ENCODE peak calls at places on chromosomes 3 and 15, in seven cellular contexts. One of them, this sample, is unnamed.

GRCh38 chr3:14602804-14603644 is 48.5 kb upstream of the CCDC174 start:
- DNase-seq in MM.1S: no peak
- DNase-seq in hepatocyte: peak
- DNase-seq in AG04449: no peak
- DNase-seq in epithelial cell of esophagus: no peak
- DNase-seq in adrenal gland: no peak
- DNase-seq in GM12864: no peak
- DNase-seq in this sample: no peak

GRCh38 chr3:50194128-50194902 is 2.9 kb downstream of the GNAT1 start:
- DNase-seq in epithelial cell of esophagus: peak
- DNase-seq in hepatocyte: peak
- DNase-seq in MM.1S: peak
- DNase-seq in adrenal gland: peak
- DNase-seq in AG04449: no peak
- DNase-seq in GM12864: peak
- DNase-seq in this sample: no peak

GRCh38 chr15:82571722-82572222 is 31.5 kb upstream of the RPS17 start:
- DNase-seq in GM12864: no peak
- DNase-seq in epithelial cell of esophagus: peak
- DNase-seq in MM.1S: no peak
- DNase-seq in AG04449: peak
- DNase-seq in adrenal gland: peak
- DNase-seq in hepatocyte: peak
- DNase-seq in this sample: no peak

GRCh38 chr15:41860049-41860828 is 21.6 kb downstream of the PLA2G4B start:
- DNase-seq in epithelial cell of esophagus: no peak
- DNase-seq in MM.1S: no peak
- DNase-seq in GM12864: no peak
- DNase-seq in adrenal gland: no peak
- DNase-seq in hepatocyte: no peak
- DNase-seq in AG04449: no peak
- DNase-seq in this sample: no peak

GRCh38 chr3:147620906-147621305 is 211.7 kb downstream of the ZIC1 start:
- DNase-seq in GM12864: no peak
- DNase-seq in adrenal gland: no peak
- DNase-seq in MM.1S: no peak
- DNase-seq in AG04449: no peak
- DNase-seq in epithelial cell of esophagus: no peak
- DNase-seq in hepatocyte: no peak
- DNase-seq in this sample: no peak

GRCh38 chr15:49888341-49888693 is 230.7 kb downstream of the ATP8B4 start:
- DNase-seq in epithelial cell of esophagus: no peak
- DNase-seq in adrenal gland: no peak
- DNase-seq in MM.1S: no peak
- DNase-seq in hepatocyte: no peak
- DNase-seq in GM12864: no peak
- DNase-seq in AG04449: no peak
- DNase-seq in this sample: no peak

GRCh38 chr3:150945226-150945625 is 27.3 kb downstream of the CLRN1 start:
- DNase-seq in MM.1S: no peak
- DNase-seq in GM12864: no peak
- DNase-seq in AG04449: peak
- DNase-seq in epithelial cell of esophagus: peak
- DNase-seq in adrenal gland: peak
- DNase-seq in hepatocyte: no peak
- DNase-seq in this sample: peak

GRCh38 chr15:70447927-70448698 is 315.2 kb downstream of the UACA start:
- DNase-seq in MM.1S: no peak
- DNase-seq in GM12864: no peak
- DNase-seq in AG04449: no peak
- DNase-seq in hepatocyte: no peak
- DNase-seq in epithelial cell of esophagus: no peak
- DNase-seq in adrenal gland: peak
- DNase-seq in this sample: no peak

GRCh38 chr3:10196389-10197052 is 31.8 kb downstream of the IRAK2 start:
- DNase-seq in AG04449: no peak
- DNase-seq in hepatocyte: no peak
- DNase-seq in adrenal gland: peak
- DNase-seq in epithelial cell of esophagus: peak
- DNase-seq in GM12864: no peak
- DNase-seq in MM.1S: peak
- DNase-seq in this sample: no peak

GRCh38 chr3:31106912-31107311 is 212.5 kb upstream of the GADL1 start:
- DNase-seq in MM.1S: peak
- DNase-seq in GM12864: no peak
- DNase-seq in hepatocyte: no peak
- DNase-seq in adrenal gland: no peak
- DNase-seq in AG04449: no peak
- DNase-seq in epithelial cell of esophagus: peak
- DNase-seq in this sample: no peak

GRCh38 chr15:99158626-99159412 is 53.9 kb downstream of the SYNM start:
- DNase-seq in epithelial cell of esophagus: no peak
- DNase-seq in hepatocyte: no peak
- DNase-seq in AG04449: no peak
- DNase-seq in adrenal gland: no peak
- DNase-seq in GM12864: no peak
- DNase-seq in MM.1S: no peak
- DNase-seq in this sample: peak

GRCh38 chr3:93969443-93969842 is 4.3 kb downstream of the PROS1 start:
- DNase-seq in MM.1S: no peak
- DNase-seq in GM12864: no peak
- DNase-seq in AG04449: no peak
- DNase-seq in hepatocyte: no peak
- DNase-seq in epithelial cell of esophagus: peak
- DNase-seq in adrenal gland: no peak
- DNase-seq in this sample: peak

GRCh38 chr3:25889132-25889917 is 99.4 kb downstream of the OXSM start:
- DNase-seq in adrenal gland: no peak
- DNase-seq in GM12864: no peak
- DNase-seq in AG04449: no peak
- DNase-seq in hepatocyte: no peak
- DNase-seq in epithelial cell of esophagus: no peak
- DNase-seq in MM.1S: peak
- DNase-seq in this sample: no peak

GRCh38 chr3:25885544-25885943 is 95.7 kb downstream of the OXSM start:
- DNase-seq in epithelial cell of esophagus: peak
- DNase-seq in adrenal gland: no peak
- DNase-seq in AG04449: no peak
- DNase-seq in hepatocyte: peak
- DNase-seq in GM12864: no peak
- DNase-seq in MM.1S: no peak
- DNase-seq in this sample: peak

GRCh38 chr3:25884981-25885380 is 95.1 kb downstream of the OXSM start:
- DNase-seq in epithelial cell of esophagus: no peak
- DNase-seq in adrenal gland: no peak
- DNase-seq in GM12864: no peak
- DNase-seq in hepatocyte: no peak
- DNase-seq in MM.1S: no peak
- DNase-seq in AG04449: no peak
- DNase-seq in this sample: no peak

GRCh38 chr3:25887907-25888306 is 98.0 kb downstream of the OXSM start:
- DNase-seq in GM12864: no peak
- DNase-seq in adrenal gland: no peak
- DNase-seq in AG04449: no peak
- DNase-seq in hepatocyte: no peak
- DNase-seq in epithelial cell of esophagus: no peak
- DNase-seq in MM.1S: no peak
- DNase-seq in this sample: no peak

GRCh38 chr3:25883492-25883891 is 93.6 kb downstream of the OXSM start:
- DNase-seq in epithelial cell of esophagus: no peak
- DNase-seq in AG04449: no peak
- DNase-seq in MM.1S: no peak
- DNase-seq in adrenal gland: no peak
- DNase-seq in GM12864: no peak
- DNase-seq in hepatocyte: no peak
- DNase-seq in this sample: no peak
- H3K4me3 ChIP-seq in epithelial cell of esophagus: no peak
- H3K4me3 ChIP-seq in AG04449: no peak
- H3K4me3 ChIP-seq in MM.1S: no peak
- H3K4me3 ChIP-seq in adrenal gland: no peak
- H3K4me3 ChIP-seq in GM12864: no peak
- H3K4me3 ChIP-seq in hepatocyte: no peak
- H3K4me3 ChIP-seq in this sample: no peak

DNA sequence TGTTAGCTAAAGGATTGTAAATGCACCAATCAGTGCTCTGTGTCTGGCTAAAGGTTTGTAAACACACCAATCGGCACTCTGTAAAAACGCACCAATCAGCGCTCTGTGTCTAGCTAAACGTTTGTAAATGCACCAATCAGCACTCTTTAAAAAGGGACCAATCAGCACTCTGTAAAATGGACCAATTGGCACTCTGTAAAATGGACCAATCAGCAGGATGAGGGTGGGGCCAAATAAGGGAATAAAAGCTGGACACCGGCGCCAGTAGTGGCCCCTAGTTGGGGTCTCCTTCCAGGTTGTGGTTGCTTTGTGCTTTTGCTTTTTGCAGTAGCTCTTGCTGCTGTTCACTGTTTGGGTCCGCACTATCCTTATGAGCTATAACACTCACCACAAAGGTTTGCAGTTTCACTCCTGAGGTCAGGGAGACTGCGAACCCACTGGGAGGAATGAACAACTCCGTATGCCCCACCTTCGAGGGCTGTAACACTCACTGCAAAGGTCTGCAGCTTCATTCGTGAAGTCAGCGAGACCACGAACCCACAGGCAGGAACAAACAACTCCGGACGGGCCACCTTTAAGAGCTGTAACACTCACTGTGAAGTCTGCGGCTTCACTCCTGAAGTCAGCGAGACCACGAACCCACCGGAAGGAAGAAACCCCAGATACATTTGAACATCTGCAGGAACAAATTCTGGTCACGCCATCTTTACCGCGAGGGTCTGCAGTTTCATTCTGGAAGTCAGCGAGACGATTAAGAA is 1.1 kb upstream of the SUCLG2 start:
- DNase-seq in epithelial cell of esophagus: no peak
- DNase-seq in GM12864: peak
- DNase-seq in hepatocyte: no peak
- DNase-seq in adrenal gland: peak
- DNase-seq in AG04449: no peak
- DNase-seq in MM.1S: no peak
- DNase-seq in this sample: no peak
- H3K4me3 ChIP-seq in epithelial cell of esophagus: no peak
- H3K4me3 ChIP-seq in GM12864: peak
- H3K4me3 ChIP-seq in hepatocyte: peak
- H3K4me3 ChIP-seq in adrenal gland: no peak
- H3K4me3 ChIP-seq in AG04449: no peak
- H3K4me3 ChIP-seq in MM.1S: peak
- H3K4me3 ChIP-seq in this sample: no peak

GRCh38 chr3:32216172-32216783 is 22.2 kb upstream of the CMTM8 start:
- DNase-seq in adrenal gland: no peak
- DNase-seq in epithelial cell of esophagus: no peak
- DNase-seq in GM12864: no peak
- DNase-seq in MM.1S: no peak
- DNase-seq in hepatocyte: peak
- DNase-seq in AG04449: no peak
- DNase-seq in this sample: no peak
- H3K4me3 ChIP-seq in adrenal gland: no peak
- H3K4me3 ChIP-seq in epithelial cell of esophagus: no peak
- H3K4me3 ChIP-seq in GM12864: no peak
- H3K4me3 ChIP-seq in MM.1S: no peak
- H3K4me3 ChIP-seq in hepatocyte: no peak
- H3K4me3 ChIP-seq in AG04449: no peak
- H3K4me3 ChIP-seq in this sample: no peak

DNA sequence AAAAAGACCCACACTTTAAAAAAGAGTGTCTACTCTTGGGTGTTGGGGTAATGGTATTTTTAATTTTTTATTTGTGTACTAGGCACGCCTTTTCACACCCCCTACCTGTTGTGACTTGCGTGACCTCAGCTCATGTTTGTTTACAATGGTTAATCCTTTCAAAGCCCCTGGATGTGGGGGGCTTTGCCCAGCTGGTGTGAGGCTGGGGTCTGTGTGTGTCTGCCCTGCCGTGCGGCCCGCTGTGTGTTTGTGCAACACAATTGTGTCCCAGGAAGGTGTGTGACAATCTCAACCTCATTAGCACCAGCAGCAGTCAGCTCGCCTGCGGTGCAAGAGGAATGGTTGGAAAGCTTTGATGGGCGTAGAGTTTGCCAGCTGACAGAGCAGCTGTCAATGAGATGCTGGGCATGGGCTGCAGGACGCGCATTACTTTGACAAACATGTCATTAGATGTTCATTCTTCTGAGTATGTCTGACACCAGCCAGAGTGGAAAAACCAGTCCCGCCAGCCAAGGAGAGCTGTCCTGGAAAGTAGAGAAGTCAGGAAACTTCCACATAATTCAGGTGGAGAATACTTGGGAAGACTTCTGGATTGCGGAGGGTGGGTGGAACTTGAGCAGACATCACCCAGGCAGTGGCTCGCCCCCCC is 9.6 kb downstream of the LRRK1 start:
- DNase-seq in AG04449: no peak
- DNase-seq in epithelial cell of esophagus: peak
- DNase-seq in GM12864: no peak
- DNase-seq in MM.1S: no peak
- DNase-seq in adrenal gland: no peak
- DNase-seq in hepatocyte: no peak
- DNase-seq in this sample: no peak
- H3K4me3 ChIP-seq in AG04449: no peak
- H3K4me3 ChIP-seq in epithelial cell of esophagus: no peak
- H3K4me3 ChIP-seq in GM12864: no peak
- H3K4me3 ChIP-seq in MM.1S: no peak
- H3K4me3 ChIP-seq in adrenal gland: no peak
- H3K4me3 ChIP-seq in hepatocyte: no peak
- H3K4me3 ChIP-seq in this sample: no peak

GRCh38 chr15:37041042-37041441 is 59.3 kb downstream of the MEIS2 start:
- DNase-seq in adrenal gland: no peak
- DNase-seq in GM12864: no peak
- DNase-seq in MM.1S: no peak
- DNase-seq in epithelial cell of esophagus: no peak
- DNase-seq in hepatocyte: no peak
- DNase-seq in AG04449: no peak
- DNase-seq in this sample: no peak

GRCh38 chr15:37045859-37046318 is 54.5 kb downstream of the MEIS2 start:
- DNase-seq in GM12864: no peak
- DNase-seq in adrenal gland: no peak
- DNase-seq in hepatocyte: peak
- DNase-seq in epithelial cell of esophagus: no peak
- DNase-seq in AG04449: no peak
- DNase-seq in MM.1S: no peak
- DNase-seq in this sample: no peak

GRCh38 chr15:37046876-37047614 is 53.3 kb downstream of the MEIS2 start:
- DNase-seq in AG04449: no peak
- DNase-seq in GM12864: no peak
- DNase-seq in hepatocyte: no peak
- DNase-seq in adrenal gland: no peak
- DNase-seq in epithelial cell of esophagus: peak
- DNase-seq in MM.1S: no peak
- DNase-seq in this sample: no peak

GRCh38 chr15:37041836-37042235 is 58.5 kb downstream of the MEIS2 start:
- DNase-seq in hepatocyte: no peak
- DNase-seq in AG04449: no peak
- DNase-seq in MM.1S: no peak
- DNase-seq in adrenal gland: no peak
- DNase-seq in GM12864: no peak
- DNase-seq in epithelial cell of esophagus: no peak
- DNase-seq in this sample: no peak

DNA sequence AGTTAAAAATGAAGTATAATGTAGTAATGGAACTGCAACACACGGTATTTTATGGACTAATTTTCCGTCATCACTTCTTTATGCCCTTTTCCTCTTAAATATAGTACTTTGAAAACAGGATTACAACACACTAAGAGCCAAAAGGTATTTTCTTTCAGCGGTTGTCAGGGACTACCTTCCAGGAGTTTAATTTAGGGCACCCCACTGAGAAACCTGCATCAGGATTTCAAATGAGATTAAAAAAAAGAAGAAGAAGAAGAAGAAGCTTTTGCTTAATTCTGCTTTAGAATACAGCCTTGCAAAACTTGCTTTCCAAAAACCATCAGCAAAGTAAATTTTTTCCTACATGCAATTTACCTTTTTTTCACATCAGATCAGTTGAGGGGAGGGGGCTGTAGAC is 55.1 kb downstream of the MEIS2 start:
- DNase-seq in hepatocyte: no peak
- DNase-seq in GM12864: no peak
- DNase-seq in adrenal gland: no peak
- DNase-seq in MM.1S: no peak
- DNase-seq in AG04449: no peak
- DNase-seq in epithelial cell of esophagus: no peak
- DNase-seq in this sample: no peak
- H3K4me3 ChIP-seq in hepatocyte: no peak
- H3K4me3 ChIP-seq in GM12864: no peak
- H3K4me3 ChIP-seq in adrenal gland: no peak
- H3K4me3 ChIP-seq in MM.1S: no peak
- H3K4me3 ChIP-seq in AG04449: no peak
- H3K4me3 ChIP-seq in epithelial cell of esophagus: no peak
- H3K4me3 ChIP-seq in this sample: no peak

This sample was measured in kidney epithelial cell.